ENCODE peak calls at places on chromosomes 4 and X, in six cellular contexts. X, J, C, V, N and M are unnamed samples.

GRCh38 chrX:39195156-39195555 is 393.9 kb downstream of the MID1IP1 start:
- DNase-seq in C (peak; percentile 36), N (no peak), J (no peak), X (peak; percentile 1), V (no peak), M (no peak)

GRCh38 chr4:8610858-8611610 is 18.5 kb downstream of the CPZ start:
- DNase-seq in J (no peak), C (no peak), V (peak; percentile 42), N (no peak), X (no peak), M (no peak)

GRCh38 chrX:21738145-21738949 is 19.6 kb downstream of the SMPX start:
- DNase-seq in C (peak; percentile 8), J (no peak), N (no peak), V (no peak), X (peak; percentile 25), M (no peak)

GRCh38 chrX:77900688-77901087 is 1.4 kb downstream of the COX7B start:
- DNase-seq in V (no peak), J (no peak), N (no peak), C (no peak), X (no peak), M (no peak)

GRCh38 chr4:188400456-188400855 is 261.2 kb downstream of the TRIML1 start:
- DNase-seq in X (no peak), C (no peak), N (no peak), J (no peak), V (no peak), M (no peak)

GRCh38 chr4:77014256-77014655 is 61.5 kb downstream of the CCNI start:
- DNase-seq in C (no peak), X (no peak), J (no peak), N (peak; percentile 57), V (no peak), M (no peak)

GRCh38 chrX:47540754-47541538 is 20.1 kb upstream of the ARAF start:
- DNase-seq in N (peak; percentile 92), J (peak; percentile 95), V (peak; percentile 85), C (peak; percentile 96), X (peak; percentile 61), M (peak; percentile 90)

GRCh38 chr4:43822621-43823020 is 626.0 kb downstream of the KCTD8 start:
- DNase-seq in C (no peak), X (no peak), N (no peak), J (no peak), V (no peak), M (no peak)

GRCh38 chr4:108361886-108362285 is 193.2 kb upstream of the LEF1 start:
- DNase-seq in N (no peak), V (no peak), X (no peak), J (no peak), C (no peak), M (no peak)

GRCh38 chr4:87853108-87853507 is 20.3 kb downstream of the MEPE start:
- DNase-seq in N (peak; percentile 63), X (peak; percentile 36), V (no peak), C (peak; percentile 26), J (peak; percentile 79), M (peak; percentile 15)

GRCh38 chr4:150302553-150302952 is 224.3 kb downstream of the DCLK2 start:
- DNase-seq in C (no peak), V (no peak), X (no peak), N (peak; percentile 90), J (peak; percentile 98), M (peak; percentile 16)

GRCh38 chr4:45423876-45424275 is 697.5 kb upstream of the GNPDA2 start:
- DNase-seq in C (no peak), V (no peak), J (no peak), N (no peak), X (no peak), M (no peak)

GRCh38 chr4:103994059-103994458 is 274.3 kb upstream of the TACR3 start:
- DNase-seq in X (no peak), C (peak; percentile 12), N (no peak), V (no peak), J (peak; percentile 3), M (no peak)

GRCh38 chrX:154008521-154008920 is 11.2 kb downstream of the IRAK1 start:
- DNase-seq in X (no peak), J (no peak), V (no peak), C (no peak), N (no peak), M (no peak)